ENCODE peak calls at places on chromosomes 13 and 19, in five cellular contexts. E is natural killer cell treated with Interleukin-12 subunit alpha and Interleukin-12 subunit beta and Interleukin-15 and Interleukin-18, amount 100 ng/mL, for 72 hours; Q is pancreas; K is stimulated activated CD8-positive, alpha-beta memory T cell treated with anti-CD3 and anti-CD28 coated beads, Interleukin-15, amount 100 ng/mL, for 24 hours; J is stimulated activated CD4-positive, alpha-beta T cell treated with anti-CD3 and anti-CD28 coated beads, Interleukin-15, amount 100 ng/mL, for 1 hour. A is an unnamed sample.

GRCh38 chr19:52640916-52641315 is 2.8 kb upstream of the ZNF83 start:
- DNase-seq in E (no peak), Q (no peak), K (no peak), J (no peak), A (no peak)

GRCh38 chr19:32873560-32873959 is 4.0 kb upstream of the SLC7A9 start:
- DNase-seq in E (no peak), Q (no peak), K (no peak), J (no peak), A (no peak)

GRCh38 chr19:33047422-33047821 is 17.3 kb downstream of the RHPN2 start:
- DNase-seq in E (no peak), Q (peak; percentile 66), K (no peak), J (no peak), A (no peak)

GRCh38 chr19:46748325-46749109 is 2.3 kb upstream of the STRN4 start:
- DNase-seq in E (peak; percentile 75), Q (peak; percentile 64), K (peak; percentile 65), J (peak; percentile 46), A (peak; percentile 49)

GRCh38 chr13:47858678-47859050 is 142.4 kb downstream of the SUCLA2 start:
- DNase-seq in E (no peak), Q (no peak), K (no peak), J (no peak), A (no peak)

GRCh38 chr13:71661921-71662320 is 205.1 kb downstream of the DACH1 start:
- DNase-seq in E (no peak), Q (no peak), K (no peak), J (no peak), A (no peak)

GRCh38 chr13:76622336-76623045 is 263.7 kb downstream of the KCTD12 start:
- DNase-seq in E (no peak), Q (no peak), K (no peak), J (no peak), A (no peak)

GRCh38 chr19:50646074-50646807 is 3.0 kb upstream of the C19orf81 start:
- DNase-seq in E (no peak), Q (no peak), K (no peak), J (no peak), A (no peak)

GRCh38 chr19:29663861-29664752 is 1.2 kb upstream of the PLEKHF1 start:
- DNase-seq in E (no peak), Q (no peak), K (no peak), J (no peak), A (no peak)

GRCh38 chr19:49744946-49745381 is 18.1 kb downstream of the TSKS start:
- DNase-seq in E (no peak), Q (no peak), K (no peak), J (no peak), A (no peak)

A was measured in central memory CD8-positive, alpha-beta T cell.